ENCODE peak calls at places on chromosomes 1 and 21, in seven cellular contexts. D is NT2/D1, S is fibroblast of lung, H is heart left ventricle, R is H1, M is breast epithelium, T is uterus. E is an unnamed sample.

GRCh38 chr1:213783898-213784297 is 203.9 kb upstream of the PROX1 start:
- DNase-seq in R (no peak), H (no peak), D (no peak), S (no peak), T (no peak), M (no peak), E (no peak)

GRCh38 chr1:85365851-85366250 is 89.4 kb upstream of the BCL10 start:
- DNase-seq in H (no peak), S (no peak), M (no peak), T (no peak), D (no peak), R (no peak), E (no peak)

GRCh38 chr1:3105167-3105863 is 36.3 kb downstream of the PRDM16 start:
- DNase-seq in D (peak; percentile 72), M (no peak), S (no peak), R (peak; percentile 80), H (no peak), T (no peak), E (peak; percentile 16)

GRCh38 chr21:43658094-43658725 is 1.1 kb downstream of the HSF2BP start:
- DNase-seq in S (no peak), T (no peak), H (no peak), D (no peak), M (no peak), R (no peak), E (no peak)

GRCh38 chr1:88276158-88276557 is 407.9 kb upstream of the PKN2 start:
- DNase-seq in D (no peak), T (no peak), R (no peak), M (no peak), H (no peak), S (peak; percentile 37), E (no peak)

GRCh38 chr1:30730351-30731108 is 7.1 kb upstream of the MATN1 start:
- DNase-seq in D (no peak), R (no peak), T (no peak), H (no peak), M (no peak), S (no peak), E (no peak)

GRCh38 chr21:42527489-42528158 is 14.0 kb downstream of the SLC37A1 start:
- DNase-seq in T (no peak), R (no peak), M (no peak), D (no peak), H (no peak), S (no peak), E (no peak)

GRCh38 chr1:174074757-174075156 is 52.6 kb upstream of the RC3H1 start:
- DNase-seq in S (peak; percentile 72), T (no peak), D (no peak), H (no peak), M (no peak), R (no peak), E (no peak)

GRCh38 chr1:7420706-7421105 is 350.4 kb upstream of the VAMP3 start:
- DNase-seq in M (no peak), R (peak; percentile 23), S (no peak), D (no peak), H (peak; percentile 5), T (peak; percentile 1), E (no peak)

GRCh38 chr1:66070491-66070890 is 277.8 kb downstream of the PDE4B start:
- DNase-seq in R (no peak), M (no peak), D (no peak), S (no peak), H (no peak), T (no peak), E (no peak)

GRCh38 chr21:39269620-39270019 is 43.8 kb downstream of the BRWD1 start:
- DNase-seq in M (no peak), R (no peak), T (no peak), D (no peak), S (no peak), H (no peak), E (no peak)
- H3K4me3 ChIP-seq in M (no peak overlapping the region), R (no peak overlapping the region), T (no peak overlapping the region), D (no peak overlapping the region), S (no peak overlapping the region), H (no peak overlapping the region), E (no peak overlapping the region)

GRCh38 chr1:179548666-179549367 is 26.9 kb downstream of the NPHS2 start:
- DNase-seq in R (no peak), D (no peak), T (no peak), S (no peak), M (no peak), H (no peak), E (no peak)
- H3K4me1 ChIP-seq in R (no peaks in the 10 kb centered on the region), D (peaks cover 2% of the 10 kb centered on the region), T (no peaks in the 10 kb centered on the region), S (no peaks in the 10 kb centered on the region), M (no peaks in the 10 kb centered on the region), H (no peaks in the 10 kb centered on the region), E (no peaks in the 10 kb centered on the region)

GRCh38 chr1:20071416-20071815 is 1.4 kb downstream of the PLA2G5 start:
- DNase-seq in H (no peak), D (no peak), R (peak; percentile 22), S (no peak), T (no peak), M (no peak), E (no peak)

GRCh38 chr1:20072771-20073170 is 2.8 kb downstream of the PLA2G5 start:
- DNase-seq in S (no peak), D (no peak), M (no peak), T (no peak), R (no peak), H (no peak), E (no peak)

GRCh38 chr1:20069932-20070331 is at the start of gene PLA2G5:
- DNase-seq in T (peak; percentile 36), S (peak; percentile 21), D (no peak), H (peak; percentile 86), R (peak; percentile 43), M (no peak), E (no peak)

GRCh38 chr1:20068722-20069121 is 1.3 kb upstream of the PLA2G5 start:
- DNase-seq in H (no peak), M (no peak), D (no peak), R (peak; percentile 10), S (no peak), T (no peak), E (no peak)

GRCh38 chr1:20070357-20070756 is 363 bp downstream of the PLA2G5 start:
- DNase-seq in M (no peak), T (no peak), R (no peak), D (no peak), S (no peak), H (no peak), E (no peak)
- H3K4me3 ChIP-seq in M (peak overlapping the region; percentile 46), T (no peak overlapping the region), R (no peak overlapping the region), D (no peak overlapping the region), S (peak overlapping the region; percentile 31), H (peak overlapping the region; percentile 33), E (no peak overlapping the region)

DNA sequence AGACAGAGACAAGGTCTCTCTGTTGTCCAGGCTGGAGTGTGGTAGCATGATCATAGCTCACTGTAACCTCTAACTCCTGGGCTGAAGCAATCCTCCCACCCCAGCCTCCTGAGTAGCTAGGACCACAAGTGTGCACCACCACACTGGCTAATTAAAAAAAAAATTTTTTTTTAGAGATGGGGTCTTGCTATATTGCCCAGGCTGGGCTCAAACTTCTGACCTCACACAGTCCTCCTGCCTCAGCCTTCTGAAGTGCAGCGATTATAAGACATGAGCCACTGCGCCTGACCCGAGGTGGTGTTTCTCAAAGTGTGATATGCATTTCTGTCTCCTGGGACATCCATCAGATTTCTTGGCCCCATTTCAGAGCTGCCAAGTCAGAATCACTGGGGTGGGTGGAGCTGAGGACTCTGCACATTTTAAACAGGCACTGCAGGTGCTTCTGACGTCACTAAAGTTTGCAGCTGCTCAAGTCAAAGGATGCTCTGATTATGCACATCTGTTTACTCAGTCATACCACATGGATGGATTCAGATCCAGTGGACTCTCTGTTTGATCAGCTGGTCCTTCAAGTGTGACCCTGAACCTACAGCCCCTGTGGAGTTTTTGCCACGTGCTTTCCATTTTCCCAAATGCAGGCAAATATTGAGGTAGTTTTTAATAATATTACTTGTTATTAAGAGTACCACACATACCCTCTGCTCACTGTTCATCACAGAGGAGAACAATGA is 21.4 kb downstream of the TGFB2 start:
- DNase-seq in R (no peak), D (no peak), H (no peak), S (no peak), M (no peak), T (no peak), E (no peak)
- H3K4me1 ChIP-seq in R (peaks cover 2% of the 10 kb centered on the region), D (no peaks in the 10 kb centered on the region), H (peaks cover 25% of the 10 kb centered on the region), S (peaks cover 27% of the 10 kb centered on the region), M (no peaks in the 10 kb centered on the region), T (no peaks in the 10 kb centered on the region), E (no peaks in the 10 kb centered on the region)

GRCh38 chr1:208150810-208151458 is 93.2 kb downstream of the PLXNA2 start:
- DNase-seq in D (no peak), T (no peak), R (no peak), H (no peak), S (no peak), M (no peak), E (no peak)
- H3K4me3 ChIP-seq in D (no peak overlapping the region), T (no peak overlapping the region), R (no peak overlapping the region), H (no peak overlapping the region), S (no peak overlapping the region), M (no peak overlapping the region), E (no peak overlapping the region)

DNA sequence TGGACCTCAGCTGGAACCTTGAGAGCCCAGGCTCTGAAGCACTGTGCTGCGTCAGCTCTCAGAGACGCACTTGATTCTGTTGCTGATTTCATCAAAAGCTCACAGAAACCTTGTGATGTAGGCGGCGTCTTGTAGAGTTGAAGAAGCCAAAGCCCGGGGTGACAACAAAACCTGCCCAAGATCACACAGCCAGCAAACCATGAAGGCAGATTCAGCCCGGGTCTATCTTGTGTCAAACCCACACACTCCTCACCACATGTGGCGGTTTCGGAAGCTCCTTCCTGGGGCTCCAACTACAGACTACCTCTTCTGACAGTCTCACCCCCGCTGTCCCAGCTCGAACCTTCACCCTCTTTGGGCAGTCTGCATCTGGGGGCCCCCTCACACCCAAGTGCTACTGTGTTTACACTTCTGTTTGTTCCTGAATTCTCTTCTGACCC is 50.4 kb downstream of the TENT5C start:
- DNase-seq in M (peak; percentile 23), T (no peak), R (no peak), S (no peak), H (peak; percentile 36), D (no peak), E (no peak)
- H3K4me1 ChIP-seq in M (no peaks in the 10 kb centered on the region), T (no peaks in the 10 kb centered on the region), R (no peaks in the 10 kb centered on the region), S (no peaks in the 10 kb centered on the region), H (peaks cover 15% of the 10 kb centered on the region), D (peaks cover 18% of the 10 kb centered on the region), E (no peaks in the 10 kb centered on the region)

DNA sequence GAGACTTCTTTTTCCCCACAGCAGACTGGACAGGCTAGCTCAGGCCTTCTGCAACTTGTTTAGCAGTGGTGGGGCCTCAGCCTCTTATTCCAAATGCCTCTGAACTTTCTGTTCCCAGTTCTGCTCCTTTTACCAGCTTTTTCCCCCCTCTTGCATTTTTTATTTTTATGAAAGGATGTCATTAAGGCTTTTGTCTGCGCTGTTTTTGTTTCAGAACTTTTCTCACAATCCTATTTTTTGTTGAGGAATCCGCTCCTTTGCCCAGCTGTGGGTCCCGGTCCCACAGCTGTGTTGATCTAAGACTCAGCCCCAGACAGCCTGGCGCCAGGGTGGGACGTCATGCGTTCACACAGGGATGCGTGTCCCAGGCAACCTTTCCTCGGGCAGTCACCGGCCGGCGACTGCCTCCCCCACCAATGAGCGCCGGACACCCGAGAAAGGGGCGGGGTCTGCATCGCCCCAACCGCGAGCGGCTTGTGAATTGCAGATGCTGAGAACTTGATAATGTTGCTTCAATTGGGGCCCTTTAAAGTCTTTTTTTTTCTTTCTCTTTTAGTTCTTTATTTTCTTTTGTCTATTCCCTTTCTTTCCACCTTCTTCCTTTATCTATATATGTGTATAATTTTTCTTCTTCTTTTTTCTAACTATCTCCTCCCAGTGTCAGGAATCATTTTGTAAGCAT is 3.0 kb upstream of the ID3 start:
- DNase-seq in R (peak; percentile 87), H (peak; percentile 97), S (peak; percentile 98), M (peak; percentile 95), T (peak; percentile 95), D (peak; percentile 83), E (no peak)
- H3K4me3 ChIP-seq in R (no peak overlapping the region), H (no peak overlapping the region), S (peak overlapping the region; percentile 12), M (no peak overlapping the region), T (no peak overlapping the region), D (no peak overlapping the region), E (no peak overlapping the region)

GRCh38 chr1:204091787-204092312 is 18.9 kb downstream of the SOX13 start:
- DNase-seq in S (no peak), T (no peak), D (no peak), M (no peak), H (no peak), R (no peak), E (no peak)
- H3K4me1 ChIP-seq in S (peaks cover 5% of the 10 kb centered on the region), T (peaks cover 15% of the 10 kb centered on the region), D (peaks cover 53% of the 10 kb centered on the region), M (peaks cover 28% of the 10 kb centered on the region), H (peaks cover 79% of the 10 kb centered on the region), R (peaks cover 39% of the 10 kb centered on the region), E (peaks cover 42% of the 10 kb centered on the region)